ENCODE peak calls at places on chromosomes 1 and 21, in four cellular contexts. U is activated T-helper 9 cell treated with anti-CD3 and anti-CD28 coated beads, Interleukin-2, amount 50 U/mL, for 16 hours; H is heart left ventricle; P is G401. I is an unnamed sample.

GRCh38 chr1:79259390-79260336 is 253.1 kb upstream of the ADGRL4 start:
- DNase-seq in U (no peak), H (no peak), P (peak; percentile 11), I (peak; percentile 3)

GRCh38 chr1:36149973-36150295 is 648 bp upstream of the TRAPPC3 start:
- DNase-seq in U (no peak), H (no peak), P (no peak), I (no peak)

GRCh38 chr1:109996476-109996875 is 11.9 kb downstream of the AHCYL1 start:
- DNase-seq in U (no peak), H (no peak), P (no peak), I (no peak)

GRCh38 chr1:74504125-74505065 is 8.0 kb downstream of the LRRC53 start:
- DNase-seq in U (no peak), H (peak; percentile 28), P (peak; percentile 85), I (peak; percentile 85)

GRCh38 chr1:186375929-186376330 is 292 bp downstream of the ODR4 start:
- DNase-seq in U (no peak), H (no peak), P (no peak), I (no peak)

GRCh38 chr1:106907795-106908194 is 148.7 kb upstream of the PRMT6 start:
- DNase-seq in U (no peak), H (no peak), P (no peak), I (no peak)

GRCh38 chr1:11373029-11373964 is 100.3 kb downstream of the UBIAD1 start:
- DNase-seq in U (no peak), H (no peak), P (no peak), I (no peak)

GRCh38 chr1:207327994-207328393 is 6.5 kb downstream of the CD55 start:
- DNase-seq in U (no peak), H (no peak), P (no peak), I (no peak)

GRCh38 chr1:163395767-163396166 is 74.0 kb downstream of the NUF2 start:
- DNase-seq in U (no peak), H (no peak), P (no peak), I (no peak)

GRCh38 chr1:87902830-87903614 is 574.3 kb downstream of the LMO4 start:
- DNase-seq in U (no peak), H (no peak), P (no peak), I (no peak)

GRCh38 chr21:36141513-36141925 is 6.6 kb downstream of the CBR3 start:
- DNase-seq in U (peak; percentile 74), H (peak; percentile 75), P (peak; percentile 97), I (peak; percentile 97)

GRCh38 chr21:41781047-41781405 is 14.2 kb upstream of the RIPK4 start:
- DNase-seq in U (no peak), H (no peak), P (no peak), I (no peak)

GRCh38 chr1:27727126-27727525 is 1.4 kb downstream of the FAM76A start:
- DNase-seq in U (no peak), H (no peak), P (no peak), I (no peak)

GRCh38 chr1:109762821-109763645 is 690 bp downstream of the EPS8L3 start:
- DNase-seq in U (no peak), H (peak; percentile 17), P (no peak), I (no peak)

GRCh38 chr1:173489149-173489600 is 12.0 kb downstream of the PRDX6 start:
- DNase-seq in U (no peak), H (no peak), P (no peak), I (no peak)

GRCh38 chr1:7265771-7266371 is 480.6 kb downstream of the CAMTA1 start:
- DNase-seq in U (no peak), H (no peak), P (peak; percentile 72), I (peak; percentile 58)

GRCh38 chr21:15390049-15390448 is 325.2 kb upstream of the NRIP1 start:
- DNase-seq in U (no peak), H (no peak), P (no peak), I (no peak)

GRCh38 chr1:248841702-248842395 is 3.8 kb downstream of the ZNF672 start:
- DNase-seq in U (no peak), H (peak; percentile 52), P (no peak), I (peak; percentile 44)

GRCh38 chr1:85911742-85912141 is 203.5 kb upstream of the ZNHIT6 start:
- DNase-seq in U (no peak), H (no peak), P (no peak), I (no peak)

GRCh38 chr1:232209357-232209756 is 420.6 kb downstream of the SIPA1L2 start:
- DNase-seq in U (no peak), H (no peak), P (no peak), I (no peak)

GRCh38 chr1:214551436-214552173 is at the start of gene PTPN14:
- DNase-seq in U (no peak), H (peak; percentile 90), P (peak; percentile 49), I (peak; percentile 78)

GRCh38 chr1:93845554-93846150 is 33.4 kb downstream of the DNTTIP2 start:
- DNase-seq in U (peak; percentile 26), H (no peak), P (peak; percentile 47), I (no peak)

GRCh38 chr1:184329962-184330868 is 56.6 kb upstream of the C1orf21 start:
- DNase-seq in U (no peak), H (peak; percentile 25), P (no peak), I (no peak)

GRCh38 chr1:20589331-20590312 is 725 bp downstream of the CDA start:
- DNase-seq in U (no peak), H (peak; percentile 70), P (no peak), I (no peak)

GRCh38 chr1:8947127-8947691 is 1.5 kb downstream of the CA6 start:
- DNase-seq in U (peak; percentile 12), H (no peak), P (peak; percentile 7), I (no peak)

GRCh38 chr21:42648606-42649005 is 4.8 kb upstream of the PDE9A start:
- DNase-seq in U (no peak), H (no peak), P (no peak), I (no peak)

GRCh38 chr1:32474954-32475353 is 10.1 kb downstream of the ZBTB8B start:
- DNase-seq in U (no peak), H (no peak), P (no peak), I (no peak)

GRCh38 chr1:116809181-116809508 is 54.9 kb downstream of the CD2 start:
- DNase-seq in U (no peak), H (no peak), P (no peak), I (no peak)

GRCh38 chr1:176745945-176746344 is 283.0 kb downstream of the PAPPA2 start:
- DNase-seq in U (no peak), H (no peak), P (no peak), I (no peak)

GRCh38 chr1:86594284-86594683 is 47.4 kb downstream of the CLCA4 start:
- DNase-seq in U (no peak), H (no peak), P (no peak), I (no peak)

I was measured in cerebellar cortex.